ENCODE peak calls at places on chromosomes 2 and 18, in eight cellular contexts. R is cardiac septum; U is NCI-H524; V is B cell; W is fibroblast of pulmonary artery; B is mesothelial cell of epicardium; P is stimulated activated CD4-positive, alpha-beta T cell treated with anti-CD3 and anti-CD28 coated beads, TNF-alpha, amount 100 ng/mL, for 48 hours; G is stimulated activated naive CD4-positive, alpha-beta T cell treated with Interleukin-2 at 50 U/mL for 16 hours. K is an unnamed sample.
A peak's percentile ranks its signal among the peaks of the same experiment; 100 is the strongest.

GRCh38 chr2:119739580-119740255 is 20.0 kb upstream of the PTPN4 start:
- DNase-seq in R (no peak), U (peak; percentile 27), V (no peak), W (no peak), B (no peak), P (no peak), G (no peak), K (no peak)

GRCh38 chr18:65608471-65608870 is 142.3 kb upstream of the CDH7 start:
- DNase-seq in R (no peak), U (no peak), V (no peak), W (no peak), B (no peak), P (no peak), G (no peak), K (no peak)

GRCh38 chr2:128686881-128687550 is 368.3 kb upstream of the HS6ST1 start:
- DNase-seq in R (no peak), U (no peak), V (no peak), W (no peak), B (no peak), P (no peak), G (no peak), K (no peak)

GRCh38 chr2:26849056-26850001 is 1.4 kb downstream of the DPYSL5 start:
- DNase-seq in R (no peak), U (peak; percentile 48), V (no peak), W (no peak), B (no peak), P (no peak), G (no peak), K (no peak)

GRCh38 chr2:158184556-158185343 is 83.1 kb downstream of the UPP2 start:
- DNase-seq in R (no peak), U (no peak), V (no peak), W (no peak), B (no peak), P (no peak), G (no peak), K (no peak)

GRCh38 chr2:200003444-200003843 is 48.1 kb downstream of the MAIP1 start:
- DNase-seq in R (no peak), U (no peak), V (no peak), W (peak; percentile 13), B (no peak), P (no peak), G (no peak), K (no peak)

GRCh38 chr18:45713239-45713638 is 10.7 kb upstream of the SLC14A1 start:
- DNase-seq in R (no peak), U (no peak), V (no peak), W (no peak), B (no peak), P (no peak), G (no peak), K (peak; percentile 38)

GRCh38 chr2:41543726-41544125 is 504.1 kb upstream of the PKDCC start:
- DNase-seq in R (no peak), U (no peak), V (no peak), W (no peak), B (no peak), P (no peak), G (no peak), K (no peak)

GRCh38 chr2:19356545-19357382 is 1.7 kb downstream of the OSR1 start:
- DNase-seq in R (no peak), U (no peak), V (no peak), W (no peak), B (no peak), P (no peak), G (no peak), K (no peak)

GRCh38 chr2:101983928-101984327 is 7.8 kb upstream of the IL1R2 start:
- DNase-seq in R (no peak), U (no peak), V (no peak), W (peak; percentile 48), B (no peak), P (no peak), G (no peak), K (peak; percentile 18)

GRCh38 chr2:191719261-191719660 is 41.3 kb downstream of the NABP1 start:
- DNase-seq in R (no peak), U (no peak), V (no peak), W (no peak), B (no peak), P (no peak), G (no peak), K (no peak)

GRCh38 chr2:96954490-96954846 is 31.9 kb downstream of the FAM178B start:
- DNase-seq in R (no peak), U (no peak), V (no peak), W (peak; percentile 33), B (no peak), P (no peak), G (no peak), K (no peak)

GRCh38 chr2:206345606-206346005 is 71.1 kb downstream of the ZDBF2 start:
- DNase-seq in R (no peak), U (no peak), V (no peak), W (no peak), B (no peak), P (no peak), G (no peak), K (no peak)

GRCh38 chr2:100818003-100818605 is 1.8 kb upstream of the NPAS2 start:
- DNase-seq in R (no peak), U (peak; percentile 56), V (no peak), W (peak; percentile 67), B (no peak), P (no peak), G (no peak), K (no peak)

GRCh38 chr18:57434536-57435494 is at the start of gene ONECUT2:
- DNase-seq in R (peak; percentile 95), U (peak; percentile 95), V (peak; percentile 42), W (peak; percentile 91), B (peak; percentile 97), P (peak; percentile 63), G (peak; percentile 44), K (peak; percentile 87)

GRCh38 chr2:127597046-127597983 is 48.6 kb upstream of the GPR17 start:
- DNase-seq in R (peak; percentile 57), U (no peak), V (no peak), W (no peak), B (no peak), P (no peak), G (no peak), K (no peak)

GRCh38 chr2:197555467-197555866 is 39.6 kb downstream of the MOB4 start:
- DNase-seq in R (no peak), U (no peak), V (no peak), W (no peak), B (no peak), P (no peak), G (no peak), K (no peak)

GRCh38 chr2:236073246-236073645 is 94.9 kb downstream of the GBX2 start:
- DNase-seq in R (no peak), U (peak; percentile 50), V (no peak), W (no peak), B (no peak), P (no peak), G (no peak), K (no peak)

GRCh38 chr2:160140471-160140870 is 59.6 kb downstream of the ITGB6 start:
- DNase-seq in R (no peak), U (no peak), V (no peak), W (peak; percentile 20), B (no peak), P (no peak), G (no peak), K (no peak)

GRCh38 chr2:224221455-224221913 is 180.4 kb downstream of the FAM124B start:
- DNase-seq in R (no peak), U (no peak), V (no peak), W (peak; percentile 93), B (no peak), P (no peak), G (no peak), K (peak; percentile 92)

GRCh38 chr18:48310999-48311398 is 98.2 kb downstream of the ZBTB7C start:
- DNase-seq in R (no peak), U (peak; percentile 69), V (no peak), W (no peak), B (no peak), P (no peak), G (no peak), K (no peak)

GRCh38 chr2:39403311-39403710 is 33.8 kb downstream of the MAP4K3 start:
- DNase-seq in R (no peak), U (no peak), V (no peak), W (peak; percentile 27), B (no peak), P (no peak), G (no peak), K (no peak)

GRCh38 chr2:184646593-184646992 is 48.3 kb downstream of the ZNF804A start:
- DNase-seq in R (no peak), U (no peak), V (no peak), W (no peak), B (no peak), P (no peak), G (no peak), K (no peak)

GRCh38 chr2:66446924-66447323 is 12.0 kb downstream of the MEIS1 start:
- DNase-seq in R (no peak), U (no peak), V (no peak), W (no peak), B (no peak), P (no peak), G (no peak), K (no peak)

GRCh38 chr18:59419386-59419785 is 60.3 kb upstream of the LMAN1 start:
- DNase-seq in R (no peak), U (no peak), V (no peak), W (peak; percentile 88), B (no peak), P (no peak), G (no peak), K (no peak)

GRCh38 chr2:101478561-101479001 is 3.7 kb upstream of the RFX8 start:
- DNase-seq in R (no peak), U (no peak), V (no peak), W (peak; percentile 62), B (no peak), P (no peak), G (no peak), K (no peak)

GRCh38 chr2:221767106-221767878 is 195.2 kb upstream of the EPHA4 start:
- DNase-seq in R (no peak), U (no peak), V (no peak), W (peak; percentile 55), B (no peak), P (no peak), G (no peak), K (no peak)

GRCh38 chr18:26482567-26482966 is 65.8 kb downstream of the KCTD1 start:
- DNase-seq in R (no peak), U (no peak), V (no peak), W (no peak), B (no peak), P (no peak), G (no peak), K (peak; percentile 85)

GRCh38 chr2:203427061-203427460 is 98.9 kb downstream of the ABI2 start:
- DNase-seq in R (no peak), U (no peak), V (no peak), W (peak; percentile 79), B (no peak), P (no peak), G (no peak), K (peak; percentile 35)

GRCh38 chr2:208179028-208179609 is 10.7 kb downstream of the C2orf80 start:
- DNase-seq in R (no peak), U (no peak), V (no peak), W (no peak), B (no peak), P (no peak), G (no peak), K (peak; percentile 21)